ENCODE peak calls at places on chromosomes 6 and 20, in six cellular contexts. One of them, this sample, is unnamed.

GRCh38 chr6:128057541-128058335 is 156.9 kb upstream of the THEMIS start:
- DNase-seq in cardiac muscle cell: no peak
- DNase-seq in WTC11: no peak
- DNase-seq in psoas muscle: no peak
- DNase-seq in GM12865: no peak
- DNase-seq in heart right ventricle: no peak
- DNase-seq in this sample: no peak

GRCh38 chr6:68296126-68296525 is 339.0 kb upstream of the ADGRB3 start:
- DNase-seq in WTC11: no peak
- DNase-seq in psoas muscle: no peak
- DNase-seq in heart right ventricle: no peak
- DNase-seq in cardiac muscle cell: no peak
- DNase-seq in GM12865: no peak
- DNase-seq in this sample: no peak

GRCh38 chr6:33008944-33009861 is at the start of gene HLA-DOA:
- DNase-seq in psoas muscle: no peak
- DNase-seq in cardiac muscle cell: peak
- DNase-seq in GM12865: peak
- DNase-seq in heart right ventricle: peak
- DNase-seq in WTC11: peak
- DNase-seq in this sample: no peak

GRCh38 chr6:72553531-72554202 is 68.2 kb upstream of the KCNQ5 start:
- DNase-seq in GM12865: no peak
- DNase-seq in WTC11: no peak
- DNase-seq in psoas muscle: no peak
- DNase-seq in heart right ventricle: no peak
- DNase-seq in cardiac muscle cell: peak
- DNase-seq in this sample: no peak

GRCh38 chr20:35698298-35699126 is 640 bp downstream of the NFS1 start:
- DNase-seq in heart right ventricle: no peak
- DNase-seq in psoas muscle: no peak
- DNase-seq in GM12865: no peak
- DNase-seq in cardiac muscle cell: peak
- DNase-seq in WTC11: no peak
- DNase-seq in this sample: no peak

GRCh38 chr20:31706607-31707257 is 15.9 kb downstream of the BCL2L1 start:
- DNase-seq in psoas muscle: no peak
- DNase-seq in WTC11: no peak
- DNase-seq in cardiac muscle cell: no peak
- DNase-seq in GM12865: no peak
- DNase-seq in heart right ventricle: no peak
- DNase-seq in this sample: no peak

GRCh38 chr20:25252686-25253421 is 5.0 kb downstream of the PYGB start:
- DNase-seq in cardiac muscle cell: no peak
- DNase-seq in psoas muscle: no peak
- DNase-seq in GM12865: no peak
- DNase-seq in heart right ventricle: no peak
- DNase-seq in WTC11: no peak
- DNase-seq in this sample: no peak

GRCh38 chr6:138160329-138161117 is 1.2 kb upstream of the ARFGEF3 start:
- DNase-seq in WTC11: no peak
- DNase-seq in cardiac muscle cell: no peak
- DNase-seq in heart right ventricle: no peak
- DNase-seq in GM12865: no peak
- DNase-seq in psoas muscle: no peak
- DNase-seq in this sample: no peak

GRCh38 chr6:160986831-160987230 is 4.7 kb upstream of the MAP3K4 start:
- DNase-seq in WTC11: no peak
- DNase-seq in psoas muscle: no peak
- DNase-seq in cardiac muscle cell: no peak
- DNase-seq in heart right ventricle: no peak
- DNase-seq in GM12865: no peak
- DNase-seq in this sample: no peak

GRCh38 chr6:29853245-29853644 is 25.6 kb downstream of the HLA-G start:
- DNase-seq in psoas muscle: no peak
- DNase-seq in GM12865: no peak
- DNase-seq in cardiac muscle cell: no peak
- DNase-seq in WTC11: no peak
- DNase-seq in heart right ventricle: no peak
- DNase-seq in this sample: no peak

GRCh38 chr6:104229057-104229456 is 630.7 kb downstream of the HACE1 start:
- DNase-seq in WTC11: no peak
- DNase-seq in GM12865: no peak
- DNase-seq in psoas muscle: no peak
- DNase-seq in cardiac muscle cell: no peak
- DNase-seq in heart right ventricle: no peak
- DNase-seq in this sample: no peak

GRCh38 chr6:68114648-68115047 is 520.4 kb upstream of the ADGRB3 start:
- DNase-seq in heart right ventricle: no peak
- DNase-seq in cardiac muscle cell: no peak
- DNase-seq in psoas muscle: no peak
- DNase-seq in WTC11: no peak
- DNase-seq in GM12865: no peak
- DNase-seq in this sample: no peak

GRCh38 chr6:48036316-48036715 is 74.7 kb downstream of the PTCHD4 start:
- DNase-seq in WTC11: no peak
- DNase-seq in cardiac muscle cell: no peak
- DNase-seq in GM12865: no peak
- DNase-seq in heart right ventricle: no peak
- DNase-seq in psoas muscle: no peak
- DNase-seq in this sample: no peak

GRCh38 chr6:143687604-143688003 is 9.8 kb downstream of the PHACTR2 start:
- DNase-seq in GM12865: no peak
- DNase-seq in WTC11: no peak
- DNase-seq in cardiac muscle cell: no peak
- DNase-seq in heart right ventricle: no peak
- DNase-seq in psoas muscle: no peak
- DNase-seq in this sample: no peak

GRCh38 chr6:169386431-169387057 is 132.9 kb upstream of the THBS2 start:
- DNase-seq in WTC11: no peak
- DNase-seq in heart right ventricle: no peak
- DNase-seq in GM12865: no peak
- DNase-seq in cardiac muscle cell: no peak
- DNase-seq in psoas muscle: no peak
- DNase-seq in this sample: peak
- TF ChIP-seq CTCF in WTC11: no peak
- TF ChIP-seq CTCF in heart right ventricle: no peak
- TF ChIP-seq CTCF in GM12865: no peak
- TF ChIP-seq CTCF in cardiac muscle cell: no peak
- TF ChIP-seq CTCF in psoas muscle: no peak
- TF ChIP-seq CTCF in this sample: no peak

DNA sequence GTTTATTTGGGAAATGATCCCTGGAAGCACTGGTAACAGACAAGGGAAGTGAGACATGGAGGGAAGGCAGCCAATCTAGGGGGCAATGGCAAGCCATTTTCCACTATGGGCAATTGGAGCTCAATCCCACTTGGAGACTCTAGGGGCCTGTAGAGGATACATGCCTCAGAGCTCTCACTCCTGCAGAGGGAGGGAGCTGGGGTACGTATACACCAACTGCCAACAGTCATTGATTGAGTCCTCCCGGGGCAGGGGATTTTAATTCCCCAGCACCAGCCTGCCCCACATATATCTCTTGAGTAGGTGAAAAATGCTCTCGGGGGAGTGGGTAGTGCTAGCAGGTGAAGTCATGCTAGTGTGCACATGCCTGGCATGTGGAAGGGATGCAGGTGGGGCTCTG is 78.9 kb upstream of the KCNK16 start:
- DNase-seq in GM12865: no peak
- DNase-seq in psoas muscle: no peak
- DNase-seq in cardiac muscle cell: no peak
- DNase-seq in WTC11: no peak
- DNase-seq in heart right ventricle: no peak
- DNase-seq in this sample: no peak
- TF ChIP-seq CTCF in GM12865: no peak
- TF ChIP-seq CTCF in psoas muscle: no peak
- TF ChIP-seq CTCF in cardiac muscle cell: no peak
- TF ChIP-seq CTCF in WTC11: no peak
- TF ChIP-seq CTCF in heart right ventricle: no peak
- TF ChIP-seq CTCF in this sample: no peak

DNA sequence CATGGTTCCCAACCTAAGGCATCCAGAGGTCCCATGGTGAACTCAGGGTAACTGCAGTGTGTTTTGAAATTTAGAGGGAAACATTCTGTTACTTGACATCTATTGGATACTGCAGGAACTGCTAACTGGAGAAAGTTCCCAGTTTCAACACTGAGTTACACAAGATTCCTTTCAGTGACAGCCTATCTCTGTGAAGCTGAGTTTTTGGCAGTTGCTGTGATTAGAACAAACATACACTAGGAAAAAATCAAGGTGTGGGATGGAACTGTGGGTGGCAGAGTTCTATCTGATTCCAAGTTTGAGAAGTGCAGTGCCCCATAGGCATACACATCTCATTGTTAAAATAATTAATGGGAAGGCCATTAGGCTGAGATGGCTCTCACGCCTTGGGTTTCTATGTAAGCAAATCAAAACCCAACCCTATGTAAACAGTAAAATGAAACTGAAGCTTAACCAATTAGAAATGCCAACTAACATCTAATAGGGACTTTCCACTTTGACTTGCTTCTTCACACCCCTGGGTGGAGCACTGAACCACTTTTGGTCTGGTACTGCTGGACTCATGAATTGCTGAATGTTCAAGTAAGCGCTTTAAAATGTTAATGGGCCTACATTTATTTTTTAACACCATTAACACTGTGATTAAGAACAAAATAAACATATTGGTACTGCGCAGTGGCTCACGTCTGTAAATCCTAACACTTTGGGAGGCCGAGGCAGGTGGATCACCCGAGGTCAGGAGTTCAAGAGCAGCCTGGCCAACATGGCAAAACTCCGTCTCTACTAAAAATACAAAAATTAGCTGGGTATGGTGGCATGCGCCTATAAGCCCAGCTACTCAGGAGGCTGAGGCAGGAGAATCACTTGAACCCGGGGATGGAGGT is 55.2 kb upstream of the TBC1D7 start:
- DNase-seq in heart right ventricle: no peak
- DNase-seq in GM12865: peak
- DNase-seq in psoas muscle: no peak
- DNase-seq in cardiac muscle cell: no peak
- DNase-seq in WTC11: no peak
- DNase-seq in this sample: no peak
- TF ChIP-seq CTCF in heart right ventricle: peak
- TF ChIP-seq CTCF in GM12865: peak
- TF ChIP-seq CTCF in psoas muscle: peak
- TF ChIP-seq CTCF in cardiac muscle cell: no peak
- TF ChIP-seq CTCF in WTC11: no peak
- TF ChIP-seq CTCF in this sample: no peak

GRCh38 chr6:121223212-121223611 is 111.1 kb downstream of the TBC1D32 start:
- DNase-seq in cardiac muscle cell: no peak
- DNase-seq in heart right ventricle: no peak
- DNase-seq in WTC11: no peak
- DNase-seq in GM12865: no peak
- DNase-seq in psoas muscle: no peak
- DNase-seq in this sample: no peak

GRCh38 chr6:121216928-121217327 is 117.4 kb downstream of the TBC1D32 start:
- DNase-seq in WTC11: no peak
- DNase-seq in cardiac muscle cell: no peak
- DNase-seq in psoas muscle: no peak
- DNase-seq in GM12865: no peak
- DNase-seq in heart right ventricle: no peak
- DNase-seq in this sample: no peak

GRCh38 chr6:121223930-121224329 is 110.3 kb downstream of the TBC1D32 start:
- DNase-seq in psoas muscle: no peak
- DNase-seq in WTC11: no peak
- DNase-seq in GM12865: no peak
- DNase-seq in heart right ventricle: no peak
- DNase-seq in cardiac muscle cell: no peak
- DNase-seq in this sample: no peak

GRCh38 chr6:121222656-121223055 is 111.6 kb downstream of the TBC1D32 start:
- DNase-seq in cardiac muscle cell: no peak
- DNase-seq in WTC11: no peak
- DNase-seq in heart right ventricle: no peak
- DNase-seq in psoas muscle: no peak
- DNase-seq in GM12865: no peak
- DNase-seq in this sample: no peak
- TF ChIP-seq CTCF in cardiac muscle cell: peak
- TF ChIP-seq CTCF in WTC11: no peak
- TF ChIP-seq CTCF in heart right ventricle: no peak
- TF ChIP-seq CTCF in psoas muscle: no peak
- TF ChIP-seq CTCF in GM12865: no peak
- TF ChIP-seq CTCF in this sample: no peak

GRCh38 chr20:49396230-49396629 is 86.2 kb downstream of the KCNB1 start:
- DNase-seq in psoas muscle: no peak
- DNase-seq in GM12865: no peak
- DNase-seq in heart right ventricle: no peak
- DNase-seq in WTC11: no peak
- DNase-seq in cardiac muscle cell: no peak
- DNase-seq in this sample: no peak
- TF ChIP-seq CTCF in psoas muscle: no peak
- TF ChIP-seq CTCF in GM12865: no peak
- TF ChIP-seq CTCF in heart right ventricle: no peak
- TF ChIP-seq CTCF in WTC11: no peak
- TF ChIP-seq CTCF in cardiac muscle cell: peak
- TF ChIP-seq CTCF in this sample: no peak

This sample was measured in uterus.